ENCODE peak calls at places on chromosome 17, in seven cellular contexts. One of them, this sample, is unnamed. For H3K27me3, the result is how much of the 10 kb centered on the place peaks cover.

GRCh38 chr17:13575922-13576419 is 25.8 kb downstream of the HS3ST3A1 start:
- DNase-seq in uterus: no peak
- DNase-seq in brain microvascular endothelial cell: no peak
- DNase-seq in cardiac muscle cell: peak
- DNase-seq in fibroblast of lung: peak
- DNase-seq in Peyer's patch: no peak
- DNase-seq in psoas muscle: no peak
- DNase-seq in this sample: no peak

GRCh38 chr17:59810894-59811153 is 81.9 kb downstream of the TUBD1 start:
- DNase-seq in uterus: no peak
- DNase-seq in cardiac muscle cell: no peak
- DNase-seq in fibroblast of lung: no peak
- DNase-seq in Peyer's patch: no peak
- DNase-seq in brain microvascular endothelial cell: no peak
- DNase-seq in psoas muscle: no peak
- DNase-seq in this sample: peak

GRCh38 chr17:9465216-9465921 is 110.3 kb downstream of the STX8 start:
- DNase-seq in fibroblast of lung: peak
- DNase-seq in cardiac muscle cell: peak
- DNase-seq in brain microvascular endothelial cell: peak
- DNase-seq in Peyer's patch: peak
- DNase-seq in psoas muscle: no peak
- DNase-seq in uterus: no peak
- DNase-seq in this sample: no peak

GRCh38 chr17:17495448-17496188 is 577 bp downstream of the RASD1 start:
- DNase-seq in cardiac muscle cell: peak
- DNase-seq in uterus: peak
- DNase-seq in psoas muscle: peak
- DNase-seq in brain microvascular endothelial cell: peak
- DNase-seq in Peyer's patch: peak
- DNase-seq in fibroblast of lung: peak
- DNase-seq in this sample: no peak

GRCh38 chr17:7398612-7399011 is 4.3 kb upstream of the PLSCR3 start:
- DNase-seq in cardiac muscle cell: no peak
- DNase-seq in fibroblast of lung: no peak
- DNase-seq in brain microvascular endothelial cell: no peak
- DNase-seq in uterus: no peak
- DNase-seq in Peyer's patch: no peak
- DNase-seq in psoas muscle: no peak
- DNase-seq in this sample: no peak

GRCh38 chr17:65557349-65558310 is 3.8 kb downstream of the AXIN2 start:
- DNase-seq in uterus: no peak
- DNase-seq in brain microvascular endothelial cell: no peak
- DNase-seq in cardiac muscle cell: no peak
- DNase-seq in fibroblast of lung: no peak
- DNase-seq in psoas muscle: no peak
- DNase-seq in Peyer's patch: no peak
- DNase-seq in this sample: no peak

GRCh38 chr17:49572226-49572625 is 3.4 kb upstream of the NXPH3 start:
- DNase-seq in Peyer's patch: no peak
- DNase-seq in cardiac muscle cell: no peak
- DNase-seq in psoas muscle: no peak
- DNase-seq in fibroblast of lung: no peak
- DNase-seq in uterus: no peak
- DNase-seq in brain microvascular endothelial cell: no peak
- DNase-seq in this sample: no peak

GRCh38 chr17:17749025-17749772 is 67.9 kb downstream of the RAI1 start:
- DNase-seq in uterus: no peak
- DNase-seq in brain microvascular endothelial cell: no peak
- DNase-seq in Peyer's patch: no peak
- DNase-seq in cardiac muscle cell: no peak
- DNase-seq in psoas muscle: no peak
- DNase-seq in fibroblast of lung: no peak
- DNase-seq in this sample: no peak

GRCh38 chr17:20091161-20092029 is 82.2 kb downstream of the SPECC1 start:
- DNase-seq in cardiac muscle cell: no peak
- DNase-seq in uterus: peak
- DNase-seq in fibroblast of lung: peak
- DNase-seq in psoas muscle: no peak
- DNase-seq in brain microvascular endothelial cell: peak
- DNase-seq in Peyer's patch: no peak
- DNase-seq in this sample: no peak

GRCh38 chr17:48219605-48220004 is 112.0 kb downstream of the SNX11 start:
- DNase-seq in fibroblast of lung: no peak
- DNase-seq in psoas muscle: no peak
- DNase-seq in uterus: no peak
- DNase-seq in brain microvascular endothelial cell: no peak
- DNase-seq in cardiac muscle cell: peak
- DNase-seq in Peyer's patch: no peak
- DNase-seq in this sample: no peak

GRCh38 chr17:78013683-78014467 is 55.4 kb downstream of the TNRC6C start:
- DNase-seq in fibroblast of lung: peak
- DNase-seq in uterus: peak
- DNase-seq in psoas muscle: no peak
- DNase-seq in cardiac muscle cell: peak
- DNase-seq in Peyer's patch: peak
- DNase-seq in brain microvascular endothelial cell: peak
- DNase-seq in this sample: no peak

GRCh38 chr17:32622540-32622939 is 135.7 kb downstream of the CDK5R1 start:
- DNase-seq in fibroblast of lung: no peak
- DNase-seq in psoas muscle: no peak
- DNase-seq in Peyer's patch: no peak
- DNase-seq in uterus: no peak
- DNase-seq in cardiac muscle cell: no peak
- DNase-seq in brain microvascular endothelial cell: no peak
- DNase-seq in this sample: no peak

GRCh38 chr17:79991140-79991923 is 44.3 kb downstream of the TBC1D16 start:
- DNase-seq in Peyer's patch: peak
- DNase-seq in psoas muscle: peak
- DNase-seq in brain microvascular endothelial cell: peak
- DNase-seq in uterus: peak
- DNase-seq in fibroblast of lung: peak
- DNase-seq in cardiac muscle cell: peak
- DNase-seq in this sample: no peak
- H3K4me3 ChIP-seq in Peyer's patch: peak
- H3K4me3 ChIP-seq in psoas muscle: peak
- H3K4me3 ChIP-seq in brain microvascular endothelial cell: peak
- H3K4me3 ChIP-seq in uterus: peak
- H3K4me3 ChIP-seq in fibroblast of lung: no peak
- H3K4me3 ChIP-seq in cardiac muscle cell: peak
- H3K4me3 ChIP-seq in this sample: peak

GRCh38 chr17:36653374-36653773 is 52.0 kb downstream of the MRM1 start:
- DNase-seq in cardiac muscle cell: no peak
- DNase-seq in psoas muscle: no peak
- DNase-seq in uterus: no peak
- DNase-seq in brain microvascular endothelial cell: no peak
- DNase-seq in fibroblast of lung: no peak
- DNase-seq in Peyer's patch: no peak
- DNase-seq in this sample: no peak

GRCh38 chr17:36661688-36662087 is 60.3 kb downstream of the MRM1 start:
- DNase-seq in Peyer's patch: no peak
- DNase-seq in cardiac muscle cell: no peak
- DNase-seq in psoas muscle: no peak
- DNase-seq in fibroblast of lung: no peak
- DNase-seq in uterus: no peak
- DNase-seq in brain microvascular endothelial cell: no peak
- DNase-seq in this sample: no peak

GRCh38 chr17:36661047-36661666 is 59.8 kb downstream of the MRM1 start:
- DNase-seq in psoas muscle: no peak
- DNase-seq in uterus: no peak
- DNase-seq in fibroblast of lung: no peak
- DNase-seq in cardiac muscle cell: no peak
- DNase-seq in brain microvascular endothelial cell: no peak
- DNase-seq in Peyer's patch: no peak
- DNase-seq in this sample: no peak

GRCh38 chr17:36657390-36657762 is 56.0 kb downstream of the MRM1 start:
- DNase-seq in Peyer's patch: no peak
- DNase-seq in uterus: no peak
- DNase-seq in psoas muscle: no peak
- DNase-seq in cardiac muscle cell: no peak
- DNase-seq in brain microvascular endothelial cell: no peak
- DNase-seq in fibroblast of lung: no peak
- DNase-seq in this sample: no peak

DNA sequence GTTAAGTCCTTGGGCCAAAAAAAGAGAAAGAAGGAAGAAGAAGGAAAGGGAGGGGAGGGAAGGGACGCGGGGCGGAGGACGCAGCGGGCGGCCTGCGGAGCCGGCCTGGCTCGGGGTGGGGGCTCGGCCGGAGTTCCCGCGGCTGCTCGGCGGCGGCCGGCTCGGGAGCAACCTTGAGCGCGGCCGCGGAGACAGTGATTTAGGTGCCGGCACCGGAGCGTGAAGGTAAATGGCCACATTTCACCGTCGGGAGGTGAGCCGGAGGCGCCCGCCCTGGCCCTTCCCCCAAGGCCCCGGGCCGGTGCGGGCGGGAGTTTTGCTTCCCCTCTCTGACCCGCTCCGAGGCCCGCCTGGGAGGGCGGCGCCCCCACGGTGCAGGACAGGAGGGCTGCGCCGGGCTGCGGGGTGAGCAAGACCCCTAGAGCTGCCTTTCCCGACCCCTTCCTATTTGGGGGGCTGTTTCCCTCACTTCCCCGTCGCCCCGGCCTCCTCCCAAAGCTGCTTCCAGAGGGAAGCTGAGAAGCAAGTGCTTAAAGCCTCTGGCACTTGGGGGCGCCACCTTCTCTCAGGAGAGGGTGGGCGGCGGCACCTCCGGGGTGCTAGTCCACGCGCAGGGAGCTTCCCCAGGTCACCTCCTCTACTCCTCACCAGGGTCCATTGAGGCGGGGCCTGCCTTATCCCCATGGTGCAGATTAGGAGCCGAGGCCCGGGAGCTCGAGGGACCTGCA is 56.5 kb downstream of the MRM1 start:
- DNase-seq in brain microvascular endothelial cell: no peak
- DNase-seq in fibroblast of lung: no peak
- DNase-seq in psoas muscle: no peak
- DNase-seq in cardiac muscle cell: peak
- DNase-seq in Peyer's patch: peak
- DNase-seq in uterus: no peak
- DNase-seq in this sample: no peak
- TF ChIP-seq CTCF in brain microvascular endothelial cell: peak
- TF ChIP-seq CTCF in fibroblast of lung: no peak
- TF ChIP-seq CTCF in psoas muscle: no peak
- TF ChIP-seq CTCF in cardiac muscle cell: peak
- TF ChIP-seq CTCF in Peyer's patch: no peak
- TF ChIP-seq CTCF in uterus: no peak
- TF ChIP-seq CTCF in this sample: peak

GRCh38 chr17:34654871-34655270 is 75.5 kb downstream of the TMEM132E start:
- DNase-seq in fibroblast of lung: no peak
- DNase-seq in cardiac muscle cell: peak
- DNase-seq in Peyer's patch: no peak
- DNase-seq in brain microvascular endothelial cell: no peak
- DNase-seq in uterus: no peak
- DNase-seq in psoas muscle: no peak
- DNase-seq in this sample: no peak
- H3K27me3 ChIP-seq in fibroblast of lung: under half
- H3K27me3 ChIP-seq in cardiac muscle cell: under half
- H3K27me3 ChIP-seq in Peyer's patch: under half
- H3K27me3 ChIP-seq in brain microvascular endothelial cell: under half
- H3K27me3 ChIP-seq in uterus: under half
- H3K27me3 ChIP-seq in psoas muscle: under half
- H3K27me3 ChIP-seq in this sample: under half

GRCh38 chr17:39208136-39208535 is 8.1 kb downstream of the RPL19 start:
- DNase-seq in cardiac muscle cell: no peak
- DNase-seq in fibroblast of lung: no peak
- DNase-seq in brain microvascular endothelial cell: no peak
- DNase-seq in psoas muscle: no peak
- DNase-seq in Peyer's patch: no peak
- DNase-seq in uterus: no peak
- DNase-seq in this sample: no peak
- H3K4me3 ChIP-seq in cardiac muscle cell: no peak
- H3K4me3 ChIP-seq in fibroblast of lung: no peak
- H3K4me3 ChIP-seq in brain microvascular endothelial cell: no peak
- H3K4me3 ChIP-seq in psoas muscle: no peak
- H3K4me3 ChIP-seq in Peyer's patch: no peak
- H3K4me3 ChIP-seq in uterus: no peak
- H3K4me3 ChIP-seq in this sample: no peak

GRCh38 chr17:75504347-75505151 is 10.8 kb downstream of the CASKIN2 start:
- DNase-seq in Peyer's patch: peak
- DNase-seq in brain microvascular endothelial cell: no peak
- DNase-seq in cardiac muscle cell: peak
- DNase-seq in uterus: no peak
- DNase-seq in psoas muscle: no peak
- DNase-seq in fibroblast of lung: no peak
- DNase-seq in this sample: no peak
- TF ChIP-seq CTCF in Peyer's patch: peak
- TF ChIP-seq CTCF in brain microvascular endothelial cell: peak
- TF ChIP-seq CTCF in cardiac muscle cell: peak
- TF ChIP-seq CTCF in uterus: no peak
- TF ChIP-seq CTCF in psoas muscle: peak
- TF ChIP-seq CTCF in fibroblast of lung: peak
- TF ChIP-seq CTCF in this sample: peak

GRCh38 chr17:74901353-74902145 is 8.1 kb upstream of the FADS6 start:
- DNase-seq in cardiac muscle cell: no peak
- DNase-seq in uterus: no peak
- DNase-seq in Peyer's patch: no peak
- DNase-seq in fibroblast of lung: no peak
- DNase-seq in brain microvascular endothelial cell: no peak
- DNase-seq in psoas muscle: no peak
- DNase-seq in this sample: no peak

GRCh38 chr17:74907012-74907411 is 13.6 kb upstream of the FADS6 start:
- DNase-seq in cardiac muscle cell: no peak
- DNase-seq in psoas muscle: no peak
- DNase-seq in brain microvascular endothelial cell: no peak
- DNase-seq in fibroblast of lung: no peak
- DNase-seq in Peyer's patch: no peak
- DNase-seq in uterus: no peak
- DNase-seq in this sample: no peak

GRCh38 chr17:74904687-74905409 is 11.4 kb upstream of the FADS6 start:
- DNase-seq in fibroblast of lung: no peak
- DNase-seq in cardiac muscle cell: no peak
- DNase-seq in uterus: no peak
- DNase-seq in Peyer's patch: no peak
- DNase-seq in brain microvascular endothelial cell: no peak
- DNase-seq in psoas muscle: no peak
- DNase-seq in this sample: no peak

GRCh38 chr17:74903034-74903433 is 9.6 kb upstream of the FADS6 start:
- DNase-seq in fibroblast of lung: no peak
- DNase-seq in psoas muscle: no peak
- DNase-seq in Peyer's patch: no peak
- DNase-seq in cardiac muscle cell: no peak
- DNase-seq in brain microvascular endothelial cell: no peak
- DNase-seq in uterus: no peak
- DNase-seq in this sample: no peak

GRCh38 chr17:74903671-74904070 is 10.2 kb upstream of the FADS6 start:
- DNase-seq in brain microvascular endothelial cell: no peak
- DNase-seq in cardiac muscle cell: no peak
- DNase-seq in psoas muscle: no peak
- DNase-seq in fibroblast of lung: no peak
- DNase-seq in uterus: no peak
- DNase-seq in Peyer's patch: no peak
- DNase-seq in this sample: no peak
- H3K27me3 ChIP-seq in brain microvascular endothelial cell: under half
- H3K27me3 ChIP-seq in cardiac muscle cell: under half
- H3K27me3 ChIP-seq in psoas muscle: under half
- H3K27me3 ChIP-seq in fibroblast of lung: under half
- H3K27me3 ChIP-seq in uterus: under half
- H3K27me3 ChIP-seq in Peyer's patch: under half
- H3K27me3 ChIP-seq in this sample: under half